ENCODE peak calls at places on chromosomes 16 and 17, in nine cellular contexts. A, K, V, X, E, S, I, P and B are unnamed samples.

GRCh38 chr16:89720520-89720858 is 209 bp downstream of the VPS9D1 start:
- DNase-seq in A (no peak), K (peak), V (peak), X (no peak), E (no peak), S (peak), I (peak), P (no peak), B (no peak)

GRCh38 chr16:57231821-57232350 is 13.2 kb upstream of the ARL2BP start:
- DNase-seq in A (no peak), K (no peak), V (no peak), X (no peak), E (no peak), S (no peak), I (no peak), P (no peak), B (no peak)

GRCh38 chr17:32634167-32634566 is 147.4 kb downstream of the CDK5R1 start:
- DNase-seq in A (no peak), K (no peak), V (no peak), X (no peak), E (no peak), S (no peak), I (no peak), P (no peak), B (no peak)

GRCh38 chr17:29143894-29144293 is 36.3 kb downstream of the MYO18A start:
- DNase-seq in A (no peak), K (peak), V (no peak), X (no peak), E (no peak), S (no peak), I (peak), P (no peak), B (no peak)

GRCh38 chr17:17001076-17001777 is 29.3 kb upstream of the TNFRSF13B start:
- DNase-seq in A (no peak), K (no peak), V (no peak), X (peak), E (no peak), S (no peak), I (no peak), P (no peak), B (peak)

GRCh38 chr17:20156196-20157077 is 147.3 kb downstream of the SPECC1 start:
- DNase-seq in A (peak), K (peak), V (peak), X (no peak), E (peak), S (peak), I (peak), P (no peak), B (no peak)

GRCh38 chr16:11042205-11042604 is 97.8 kb downstream of the CLEC16A start:
- DNase-seq in A (no peak), K (no peak), V (no peak), X (no peak), E (no peak), S (no peak), I (no peak), P (no peak), B (peak)

GRCh38 chr17:59914274-59914854 is 21.4 kb downstream of the RPS6KB1 start:
- DNase-seq in A (no peak), K (peak), V (no peak), X (no peak), E (peak), S (no peak), I (peak), P (no peak), B (no peak)

GRCh38 chr16:85360323-85361277 is 248.3 kb upstream of the CIBAR2 start:
- DNase-seq in A (no peak), K (no peak), V (peak), X (no peak), E (no peak), S (peak), I (no peak), P (no peak), B (peak)

GRCh38 chr17:67718325-67718941 is 697 bp downstream of the NOL11 start:
- DNase-seq in A (no peak), K (peak), V (peak), X (no peak), E (no peak), S (no peak), I (peak), P (no peak), B (no peak)

GRCh38 chr16:6483634-6484033 is 849.0 kb upstream of the RBFOX1 start:
- DNase-seq in A (no peak), K (no peak), V (no peak), X (no peak), E (no peak), S (no peak), I (peak), P (no peak), B (no peak)

GRCh38 chr16:28524544-28525179 is 14.1 kb downstream of the NUPR1 start:
- DNase-seq in A (no peak), K (no peak), V (no peak), X (no peak), E (no peak), S (no peak), I (no peak), P (no peak), B (no peak)

GRCh38 chr16:81483064-81483969 is 38.7 kb downstream of the CMIP start:
- DNase-seq in A (no peak), K (peak), V (no peak), X (no peak), E (no peak), S (no peak), I (no peak), P (peak), B (no peak)

GRCh38 chr16:8505327-8505991 is 84.9 kb downstream of the TMEM114 start:
- DNase-seq in A (no peak), K (no peak), V (no peak), X (no peak), E (no peak), S (peak), I (peak), P (no peak), B (no peak)

GRCh38 chr16:13231365-13231764 is 330.0 kb downstream of the SHISA9 start:
- DNase-seq in A (no peak), K (no peak), V (no peak), X (no peak), E (no peak), S (no peak), I (peak), P (no peak), B (no peak)

GRCh38 chr17:61393550-61393903 is 6.1 kb upstream of the TBX2 start:
- DNase-seq in A (no peak), K (no peak), V (no peak), X (no peak), E (no peak), S (no peak), I (no peak), P (no peak), B (no peak)

GRCh38 chr16:10383626-10384025 is 2.2 kb upstream of the ATF7IP2 start:
- DNase-seq in A (no peak), K (no peak), V (no peak), X (no peak), E (no peak), S (no peak), I (no peak), P (no peak), B (no peak)

GRCh38 chr17:69819316-69820087 is 255.5 kb upstream of the KCNJ16 start:
- DNase-seq in A (no peak), K (no peak), V (no peak), X (no peak), E (no peak), S (no peak), I (no peak), P (no peak), B (no peak)

GRCh38 chr17:58513391-58513912 is 986 bp downstream of the MTMR4 start:
- DNase-seq in A (no peak), K (no peak), V (no peak), X (no peak), E (no peak), S (no peak), I (no peak), P (no peak), B (peak)

GRCh38 chr17:30005709-30006320 is 64.4 kb downstream of the EFCAB5 start:
- DNase-seq in A (no peak), K (peak), V (no peak), X (no peak), E (no peak), S (no peak), I (no peak), P (no peak), B (no peak)

GRCh38 chr17:33967608-33968349 is 287.3 kb upstream of the CCL2 start:
- DNase-seq in A (no peak), K (no peak), V (no peak), X (no peak), E (no peak), S (no peak), I (no peak), P (no peak), B (no peak)

GRCh38 chr17:35094902-35095301 is 24.8 kb downstream of the RAD51D start:
- DNase-seq in A (no peak), K (peak), V (no peak), X (no peak), E (peak), S (no peak), I (no peak), P (no peak), B (no peak)

GRCh38 chr16:58661199-58661830 is 23.3 kb downstream of the SLC38A7 start:
- DNase-seq in A (no peak), K (peak), V (peak), X (no peak), E (peak), S (peak), I (peak), P (no peak), B (no peak)

GRCh38 chr16:47213761-47214440 is 70.2 kb upstream of the NETO2 start:
- DNase-seq in A (no peak), K (no peak), V (no peak), X (no peak), E (no peak), S (no peak), I (no peak), P (no peak), B (no peak)

GRCh38 chr17:61240851-61241468 is 158.7 kb upstream of the TBX2 start:
- DNase-seq in A (no peak), K (no peak), V (no peak), X (no peak), E (no peak), S (no peak), I (no peak), P (no peak), B (no peak)

GRCh38 chr16:88844412-88845118 is 12.2 kb downstream of the GALNS start:
- DNase-seq in A (no peak), K (no peak), V (no peak), X (no peak), E (no peak), S (no peak), I (peak), P (no peak), B (no peak)

GRCh38 chr17:63263053-63263452 is 183.1 kb downstream of the CYB561 start:
- DNase-seq in A (no peak), K (no peak), V (no peak), X (no peak), E (no peak), S (no peak), I (no peak), P (no peak), B (no peak)

GRCh38 chr17:45135978-45136791 is 698 bp downstream of the ACBD4 start:
- DNase-seq in A (no peak), K (no peak), V (no peak), X (no peak), E (no peak), S (no peak), I (no peak), P (no peak), B (no peak)

GRCh38 chr17:15233022-15233805 is 31.9 kb downstream of the PMP22 start:
- DNase-seq in A (no peak), K (peak), V (no peak), X (no peak), E (no peak), S (no peak), I (peak), P (no peak), B (no peak)

GRCh38 chr16:8962393-8963009 is 1.2 kb downstream of the USP7 start:
- DNase-seq in A (no peak), K (no peak), V (peak), X (no peak), E (no peak), S (peak), I (peak), P (no peak), B (no peak)

GRCh38 chr16:89547291-89547690 is 13.2 kb upstream of the RPL13 start:
- DNase-seq in A (no peak), K (no peak), V (no peak), X (no peak), E (no peak), S (no peak), I (no peak), P (no peak), B (no peak)

GRCh38 chr16:5065813-5066212 is at the start of gene C16orf89:
- DNase-seq in A (no peak), K (no peak), V (no peak), X (no peak), E (no peak), S (peak), I (no peak), P (no peak), B (peak)

GRCh38 chr17:7460850-7461660 is 16.2 kb downstream of the CHRNB1 start:
- DNase-seq in A (no peak), K (no peak), V (no peak), X (no peak), E (no peak), S (no peak), I (peak), P (no peak), B (no peak)

GRCh38 chr17:34451313-34451712 is 88.3 kb upstream of the CCL1 start:
- DNase-seq in A (no peak), K (no peak), V (no peak), X (no peak), E (no peak), S (no peak), I (peak), P (no peak), B (no peak)

GRCh38 chr17:29115906-29116651 is 64.1 kb downstream of the MYO18A start:
- DNase-seq in A (no peak), K (peak), V (no peak), X (no peak), E (peak), S (no peak), I (peak), P (no peak), B (no peak)

GRCh38 chr17:57035971-57036481 is 49.0 kb upstream of the AKAP1 start:
- DNase-seq in A (no peak), K (no peak), V (peak), X (peak), E (no peak), S (peak), I (no peak), P (no peak), B (no peak)

GRCh38 chr16:30557950-30558788 is at the start of gene ZNF764:
- DNase-seq in A (peak), K (peak), V (peak), X (peak), E (peak), S (peak), I (peak), P (peak), B (peak)
- TF ChIP-seq POLR2AphosphoS5 in A (peak), K (peak), V (peak), X (peak), E (peak), S (peak), I (peak), P (peak), B (peak)

DNA sequence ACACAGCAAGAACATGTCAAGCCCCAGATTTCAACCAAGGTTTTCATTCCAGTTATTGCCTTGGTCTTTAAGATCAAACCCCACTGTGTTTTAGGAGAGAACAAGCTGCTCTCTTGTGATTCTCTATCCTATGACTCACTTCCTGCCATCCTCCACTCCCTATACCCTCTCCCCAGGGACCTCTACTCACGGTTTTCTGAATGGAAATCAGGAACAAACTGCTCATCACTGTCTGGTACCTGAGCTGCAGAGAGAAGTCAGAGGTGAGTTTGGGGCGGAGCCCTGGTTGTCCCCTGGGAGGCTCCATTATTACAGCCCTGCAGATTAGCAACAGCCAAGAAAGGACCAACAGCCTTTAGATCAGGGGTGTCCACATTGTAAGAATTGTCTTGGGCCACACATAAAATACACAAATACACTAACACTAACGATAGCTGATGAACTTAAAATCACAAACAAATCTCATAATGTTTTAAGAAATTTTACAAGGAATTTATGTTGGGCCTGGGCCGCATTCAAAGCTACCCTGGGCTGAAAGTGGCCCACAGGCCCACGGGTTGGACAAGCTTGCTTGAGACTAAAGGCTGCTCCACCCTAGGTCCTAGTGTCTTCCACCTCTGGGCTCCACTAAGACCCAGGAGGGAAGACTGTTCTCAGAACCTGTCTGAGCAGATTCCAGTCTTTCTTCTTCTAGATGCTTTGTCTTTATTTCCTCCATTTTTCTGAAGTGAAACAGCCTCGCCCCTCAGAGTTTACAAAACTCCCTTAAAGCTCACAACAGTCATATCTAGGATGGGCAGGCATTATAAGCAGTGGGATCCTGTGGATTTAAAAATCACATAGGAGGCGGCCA is 9.7 kb downstream of the ETV4 start:
- DNase-seq in A (no peak), K (no peak), V (no peak), X (no peak), E (no peak), S (no peak), I (peak), P (no peak), B (no peak)
- H3K27ac ChIP-seq in A (no peak), K (peak), V (no peak), X (no peak), E (peak), S (no peak), I (peak), P (no peak), B (no peak)

DNA sequence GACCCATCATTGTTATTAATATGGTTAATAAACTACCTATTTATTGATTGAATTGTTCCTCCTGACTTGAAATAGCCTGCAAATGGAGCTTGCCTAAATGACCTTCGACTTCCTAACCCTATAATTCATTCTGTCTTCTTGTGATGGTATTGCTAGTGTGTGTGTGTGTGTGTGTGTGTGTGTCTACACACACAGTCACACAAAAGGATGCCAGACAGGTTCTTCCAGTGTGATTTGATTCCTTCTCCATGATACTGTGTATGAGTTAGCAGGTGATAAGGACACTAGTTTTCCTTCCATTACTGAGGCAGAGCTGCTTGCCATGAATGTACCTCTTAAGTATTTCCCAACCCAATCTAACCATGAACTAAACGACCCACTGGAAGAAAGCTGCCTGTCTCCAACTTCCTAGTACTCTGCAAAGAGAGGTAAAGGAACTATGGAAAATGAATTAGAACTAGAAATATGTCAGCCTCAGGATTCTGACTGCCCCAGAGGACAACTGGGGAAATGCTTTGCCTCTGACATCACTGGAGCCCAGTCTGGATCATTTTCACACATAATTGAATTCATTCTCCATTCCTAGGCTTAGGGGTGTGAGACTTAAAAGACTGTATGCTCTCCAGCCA is 3.5 kb upstream of the CDC6 start:
- DNase-seq in A (no peak), K (no peak), V (peak), X (no peak), E (peak), S (no peak), I (no peak), P (no peak), B (no peak)
- H3K4me3 ChIP-seq in A (no peak), K (no peak), V (no peak), X (no peak), E (no peak), S (no peak), I (no peak), P (no peak), B (no peak)

GRCh38 chr16:72384651-72385050 is 212.7 kb upstream of the PMFBP1 start:
- DNase-seq in A (no peak), K (no peak), V (no peak), X (no peak), E (no peak), S (no peak), I (no peak), P (no peak), B (no peak)

GRCh38 chr16:72380283-72380682 is 208.3 kb upstream of the PMFBP1 start:
- DNase-seq in A (no peak), K (no peak), V (no peak), X (no peak), E (no peak), S (no peak), I (peak), P (no peak), B (no peak)
- TF ChIP-seq POLR2AphosphoS5 in A (no peak), K (no peak), V (no peak), X (no peak), E (no peak), S (no peak), I (no peak), P (no peak), B (no peak)

GRCh38 chr16:50604610-50605009 is 56.4 kb downstream of the NKD1 start:
- DNase-seq in A (no peak), K (no peak), V (no peak), X (no peak), E (no peak), S (no peak), I (no peak), P (no peak), B (no peak)

GRCh38 chr16:50605733-50606430 is 57.7 kb downstream of the NKD1 start:
- DNase-seq in A (no peak), K (no peak), V (no peak), X (no peak), E (no peak), S (no peak), I (no peak), P (no peak), B (no peak)

GRCh38 chr16:50603206-50604064 is 55.2 kb downstream of the NKD1 start:
- DNase-seq in A (no peak), K (no peak), V (peak), X (no peak), E (no peak), S (no peak), I (no peak), P (no peak), B (peak)

GRCh38 chr16:50602531-50603205 is 54.5 kb downstream of the NKD1 start:
- DNase-seq in A (no peak), K (no peak), V (peak), X (peak), E (no peak), S (no peak), I (no peak), P (no peak), B (peak)

GRCh38 chr16:50604065-50604418 is 55.8 kb downstream of the NKD1 start:
- DNase-seq in A (no peak), K (no peak), V (no peak), X (no peak), E (no peak), S (no peak), I (no peak), P (no peak), B (no peak)
- H3K27ac ChIP-seq in A (peak), K (no peak), V (peak), X (no peak), E (no peak), S (peak), I (no peak), P (no peak), B (peak)

DNA sequence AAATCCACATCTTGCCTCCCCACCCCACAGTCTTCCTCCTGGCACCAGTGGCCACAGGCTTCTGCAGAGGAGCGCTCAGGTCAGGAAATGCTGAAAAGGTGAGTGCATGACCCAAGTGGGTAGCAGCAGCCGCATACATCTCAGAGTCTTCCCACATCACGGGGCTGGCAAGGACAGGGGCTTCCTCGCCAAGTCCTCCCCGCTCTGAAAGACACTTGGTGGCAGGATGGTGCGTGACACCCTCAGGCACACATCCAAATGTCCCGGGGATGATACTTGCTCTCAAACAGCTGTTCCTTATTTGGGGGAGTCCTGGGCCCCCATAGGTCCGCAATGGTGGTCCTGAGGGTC is 8.8 kb upstream of the SLC16A5 start:
- DNase-seq in A (no peak), K (no peak), V (no peak), X (no peak), E (no peak), S (no peak), I (no peak), P (no peak), B (no peak)
- H3K4me3 ChIP-seq in A (no peak), K (peak), V (no peak), X (no peak), E (peak), S (no peak), I (no peak), P (no peak), B (no peak)

GRCh38 chr16:15523939-15524338 is 89.6 kb downstream of the BMERB1 start:
- DNase-seq in A (no peak), K (no peak), V (no peak), X (no peak), E (no peak), S (no peak), I (no peak), P (no peak), B (no peak)
- TF ChIP-seq POLR2AphosphoS5 in A (no peak), K (no peak), V (no peak), X (no peak), E (no peak), S (no peak), I (no peak), P (no peak), B (no peak)